ENCODE peak calls at places on chromosomes 5 and 9, in eight cellular contexts. O is HuH-7.5; F is T1000; V is activated CD8-positive, alpha-beta memory T cell treated with anti-CD3 and anti-CD28 coated beads, Interleukin-2, amount 10 ng/mL, durations not matched to agents 7 days and 5 days; U is SK-MEL-5; I is stomach; T is H9; N is left cardiac atrium. P is an unnamed sample.

GRCh38 chr9:136029556-136029955 is 65.5 kb downstream of the NACC2 start:
- DNase-seq in O (no peak), F (no peak), V (no peak), U (no peak), I (no peak), T (no peak), N (no peak), P (no peak)

GRCh38 chr5:10701567-10702039 is 59.4 kb downstream of the DAP start:
- DNase-seq in O (peak), F (no peak), V (no peak), U (peak), I (no peak), T (no peak), N (no peak), P (no peak)

GRCh38 chr5:175712681-175713085 is 54.8 kb downstream of the HRH2 start:
- DNase-seq in O (no peak), F (no peak), V (no peak), U (no peak), I (peak), T (no peak), N (no peak), P (no peak)

GRCh38 chr5:134451618-134452505 is 40.2 kb upstream of the CDKN2AIPNL start:
- DNase-seq in O (no peak), F (peak), V (no peak), U (no peak), I (peak), T (no peak), N (peak), P (no peak)

GRCh38 chr5:139415221-139415861 is 11.5 kb upstream of the SPATA24 start:
- DNase-seq in O (no peak), F (no peak), V (peak), U (no peak), I (no peak), T (no peak), N (peak), P (no peak)

GRCh38 chr5:140366770-140367630 is 7.0 kb downstream of the SLC4A9 start:
- DNase-seq in O (no peak), F (no peak), V (no peak), U (no peak), I (no peak), T (no peak), N (no peak), P (no peak)

GRCh38 chr9:19998823-19999455 is 210.1 kb upstream of the SLC24A2 start:
- DNase-seq in O (no peak), F (no peak), V (peak), U (no peak), I (no peak), T (no peak), N (no peak), P (no peak)

GRCh38 chr5:65489119-65489518 is 7.4 kb upstream of the ADAMTS6 start:
- DNase-seq in O (no peak), F (no peak), V (no peak), U (no peak), I (no peak), T (no peak), N (no peak), P (no peak)

GRCh38 chr9:135087489-135087791 is at the start of gene OLFM1:
- DNase-seq in O (peak), F (no peak), V (peak), U (peak), I (peak), T (peak), N (peak), P (no peak)

GRCh38 chr9:116928283-116928682 is 241.2 kb downstream of the TRIM32 start:
- DNase-seq in O (no peak), F (no peak), V (no peak), U (no peak), I (no peak), T (no peak), N (no peak), P (no peak)

GRCh38 chr5:52799358-52799982 is 11.8 kb downstream of the ITGA1 start:
- DNase-seq in O (no peak), F (peak), V (peak), U (peak), I (peak), T (peak), N (peak), P (no peak)

GRCh38 chr5:43627028-43627427 is 24.0 kb downstream of the NNT start:
- DNase-seq in O (peak), F (no peak), V (no peak), U (peak), I (no peak), T (peak), N (peak), P (no peak)

GRCh38 chr9:124652203-124652992 is 118.7 kb downstream of the NR6A1 start:
- DNase-seq in O (no peak), F (peak), V (no peak), U (peak), I (no peak), T (no peak), N (no peak), P (no peak)

GRCh38 chr5:180553530-180553929 is 37.8 kb downstream of the SCGB3A1 start:
- DNase-seq in O (no peak), F (no peak), V (no peak), U (peak), I (no peak), T (no peak), N (no peak), P (no peak)

GRCh38 chr9:121326130-121326838 is 43.8 kb downstream of the STOM start:
- DNase-seq in O (no peak), F (no peak), V (no peak), U (no peak), I (peak), T (no peak), N (peak), P (no peak)

GRCh38 chr9:108142504-108143201 is 653.1 kb upstream of the KLF4 start:
- DNase-seq in O (no peak), F (no peak), V (no peak), U (no peak), I (peak), T (peak), N (peak), P (no peak)

GRCh38 chr9:21945606-21946005 is 48.6 kb downstream of the CDKN2A start:
- DNase-seq in O (no peak), F (no peak), V (no peak), U (no peak), I (no peak), T (no peak), N (no peak), P (no peak)

GRCh38 chr5:12292610-12293204 is 388.5 kb upstream of the CTNND2 start:
- DNase-seq in O (peak), F (no peak), V (no peak), U (peak), I (no peak), T (no peak), N (no peak), P (no peak)

GRCh38 chr9:124267271-124267807 is 9.6 kb downstream of the NEK6 start:
- DNase-seq in O (no peak), F (peak), V (no peak), U (no peak), I (peak), T (no peak), N (no peak), P (no peak)

GRCh38 chr5:179263391-179264052 is 81.7 kb downstream of the ADAMTS2 start:
- DNase-seq in O (no peak), F (no peak), V (no peak), U (no peak), I (peak), T (peak), N (peak), P (no peak)

GRCh38 chr5:177430146-177430951 is 3.9 kb downstream of the GRK6 start:
- DNase-seq in O (no peak), F (no peak), V (no peak), U (no peak), I (no peak), T (no peak), N (no peak), P (no peak)

GRCh38 chr5:43563321-43563720 is 6.4 kb upstream of the PAIP1 start:
- DNase-seq in O (no peak), F (no peak), V (no peak), U (no peak), I (no peak), T (no peak), N (no peak), P (no peak)

GRCh38 chr5:128539038-128539429 is 989 bp upstream of the FBN2 start:
- DNase-seq in O (no peak), F (peak), V (no peak), U (no peak), I (no peak), T (no peak), N (no peak), P (no peak)

GRCh38 chr5:142296914-142297417 is 27.9 kb downstream of the SPRY4 start:
- DNase-seq in O (no peak), F (no peak), V (no peak), U (peak), I (no peak), T (no peak), N (peak), P (no peak)

GRCh38 chr9:19925674-19926503 is 137.1 kb upstream of the SLC24A2 start:
- DNase-seq in O (peak), F (peak), V (peak), U (peak), I (peak), T (peak), N (peak), P (peak)

GRCh38 chr9:35481347-35481975 is 8.4 kb upstream of the RUSC2 start:
- DNase-seq in O (peak), F (peak), V (no peak), U (peak), I (peak), T (peak), N (peak), P (no peak)

GRCh38 chr5:105506692-105507277 is 1944.2 kb upstream of the NUDT12 start:
- DNase-seq in O (peak), F (no peak), V (no peak), U (peak), I (no peak), T (peak), N (no peak), P (no peak)

GRCh38 chr5:534006-534742 is 9.9 kb upstream of the SLC9A3 start:
- DNase-seq in O (no peak), F (no peak), V (no peak), U (no peak), I (no peak), T (no peak), N (peak), P (no peak)

P was measured in CD4-positive, alpha-beta T cell.